ENCODE peak calls at places on chromosome 10, in eight cellular contexts. A is neural progenitor cell, I is endothelial cell of umbilical vein, K is GM23248, F is HepG2, Y is fibroblast of lung, M is HCT116, V is DND-41. E is an unnamed sample. For H3K4me1, the result is how much of the 10 kb centered on the place peaks cover.

GRCh38 chr10:118369806-118370205 is 27.7 kb upstream of the FAM204A start:
- DNase-seq in F (no peak), A (no peak), M (no peak), I (no peak), K (no peak), Y (no peak), V (no peak), E (no peak)

GRCh38 chr10:132061465-132062180 is 4.1 kb upstream of the JAKMIP3 start:
- DNase-seq in V (no peak), M (no peak), Y (no peak), I (no peak), A (no peak), K (no peak), F (no peak), E (no peak)

GRCh38 chr10:99966306-99966705 is 43.4 kb downstream of the DNMBP start:
- DNase-seq in Y (peak), M (peak), V (no peak), F (no peak), I (peak), A (no peak), K (peak), E (peak)

GRCh38 chr10:33073641-33074410 is 115.8 kb upstream of the ITGB1 start:
- DNase-seq in A (no peak), K (peak), V (no peak), F (no peak), I (no peak), M (no peak), Y (peak), E (peak)

GRCh38 chr10:3271385-3272115 is 99.0 kb upstream of the PITRM1 start:
- DNase-seq in M (no peak), K (no peak), V (no peak), I (peak), A (no peak), F (no peak), Y (no peak), E (no peak)

GRCh38 chr10:132644544-132645530 is 107.2 kb downstream of the INPP5A start:
- DNase-seq in A (no peak), M (no peak), V (no peak), K (no peak), I (no peak), F (no peak), Y (no peak), E (peak)

GRCh38 chr10:91163269-91163708 is 57.2 kb upstream of the PCGF5 start:
- DNase-seq in K (peak), M (peak), Y (peak), V (peak), I (peak), A (peak), F (peak), E (peak)

GRCh38 chr10:484441-484924 is 205.0 kb downstream of the DIP2C start:
- DNase-seq in A (peak), V (no peak), K (peak), F (no peak), I (peak), M (no peak), Y (peak), E (no peak)

GRCh38 chr10:72831696-72832355 is 61.7 kb upstream of the OIT3 start:
- DNase-seq in Y (peak), V (no peak), M (no peak), I (no peak), F (no peak), A (no peak), K (no peak), E (no peak)

GRCh38 chr10:89657302-89657701 is 12.3 kb upstream of the PANK1 start:
- DNase-seq in M (no peak), V (no peak), I (no peak), Y (no peak), K (no peak), F (no peak), A (no peak), E (no peak)

GRCh38 chr10:44926771-44927751 is 15.9 kb downstream of the TMEM72 start:
- DNase-seq in I (no peak), K (peak), M (no peak), V (no peak), F (peak), A (no peak), Y (no peak), E (no peak)

GRCh38 chr10:127966875-127967274 is 60.0 kb downstream of the PTPRE start:
- DNase-seq in A (no peak), Y (no peak), K (no peak), F (no peak), M (no peak), I (no peak), V (no peak), E (no peak)

GRCh38 chr10:76329891-76330575 is 898.6 kb downstream of the LRMDA start:
- DNase-seq in K (peak), I (peak), V (no peak), A (no peak), Y (peak), M (no peak), F (no peak), E (peak)
- H2AFZ ChIP-seq in K (peak), I (peak), V (no peak), A (no peak), Y (no peak), M (no peak), F (no peak), E (peak)

GRCh38 chr10:6064119-6064518 is 2.0 kb upstream of the IL2RA start:
- DNase-seq in A (no peak), M (no peak), K (no peak), V (no peak), I (no peak), Y (no peak), F (no peak), E (no peak)

GRCh38 chr10:6065406-6065805 is 3.2 kb upstream of the IL2RA start:
- DNase-seq in V (no peak), K (no peak), A (no peak), M (no peak), F (no peak), Y (no peak), I (no peak), E (no peak)

GRCh38 chr10:6068006-6068405 is 5.8 kb upstream of the IL2RA start:
- DNase-seq in F (no peak), V (no peak), A (no peak), I (no peak), Y (no peak), K (no peak), M (no peak), E (no peak)

GRCh38 chr10:6067457-6067856 is 5.3 kb upstream of the IL2RA start:
- DNase-seq in I (no peak), F (no peak), A (no peak), V (no peak), M (no peak), Y (no peak), K (no peak), E (no peak)

DNA sequence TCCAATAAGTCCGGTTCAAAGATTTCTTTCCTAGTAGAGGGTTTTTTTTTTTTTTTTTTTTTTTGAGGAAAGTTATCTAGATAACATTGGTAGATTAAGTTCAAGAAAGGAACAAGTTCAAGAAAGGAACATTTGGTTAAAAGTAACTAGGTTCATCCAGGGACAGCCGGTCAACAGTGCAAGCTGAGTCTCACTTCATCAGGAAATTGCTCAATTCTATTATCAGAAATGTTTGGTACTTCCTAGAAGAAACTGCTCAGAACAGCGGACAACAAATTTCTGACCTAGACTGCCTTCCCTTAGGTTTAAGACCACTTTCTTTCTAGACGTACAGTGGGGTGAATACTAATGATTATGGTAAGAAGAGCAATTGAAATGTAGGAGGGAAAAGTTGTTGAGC is 3.7 kb upstream of the IL2RA start:
- DNase-seq in M (no peak), A (no peak), Y (peak), V (no peak), F (no peak), K (no peak), I (no peak), E (no peak)
- H3K4me1 ChIP-seq in M (under half), A (under half), Y (under half), V (under half), F (under half), K (under half), I (under half), E (under half)

GRCh38 chr10:62077330-62078015 is 176.0 kb downstream of the ARID5B start:
- DNase-seq in Y (no peak), F (no peak), K (no peak), I (no peak), A (no peak), M (no peak), V (no peak), E (no peak)

GRCh38 chr10:62075414-62075813 is 173.9 kb downstream of the ARID5B start:
- DNase-seq in A (no peak), I (no peak), F (no peak), V (no peak), Y (no peak), K (no peak), M (no peak), E (no peak)

GRCh38 chr10:62076872-62077271 is 175.4 kb downstream of the ARID5B start:
- DNase-seq in F (peak), K (peak), A (no peak), M (no peak), I (no peak), V (no peak), Y (peak), E (peak)

GRCh38 chr10:62073429-62073828 is 171.9 kb downstream of the ARID5B start:
- DNase-seq in V (no peak), Y (peak), I (no peak), A (no peak), M (no peak), K (peak), F (no peak), E (no peak)

DNA sequence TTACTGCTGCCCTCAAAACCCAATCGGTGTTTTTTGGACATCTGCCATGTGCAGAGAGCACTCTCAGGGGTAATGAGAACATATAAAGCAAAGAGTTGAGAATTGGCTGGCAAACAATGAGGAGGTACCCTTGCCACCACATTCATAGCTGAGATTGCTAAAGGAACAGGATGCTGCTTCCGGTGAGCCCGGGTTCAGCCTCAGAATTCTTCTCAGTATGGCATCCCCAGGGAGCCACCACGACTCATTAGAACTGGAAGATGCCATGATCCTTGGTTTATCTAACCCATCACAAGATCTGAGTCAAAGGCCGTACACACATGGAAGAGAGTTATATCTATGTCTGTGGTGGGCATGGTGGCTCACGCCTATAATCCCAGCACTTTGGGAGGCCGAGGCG is 174.4 kb downstream of the ARID5B start:
- DNase-seq in I (no peak), Y (no peak), M (no peak), V (no peak), K (peak), A (no peak), F (no peak), E (no peak)
- H3K27ac ChIP-seq in I (no peak), Y (peak), M (no peak), V (no peak), K (peak), A (no peak), F (no peak), E (peak)

GRCh38 chr10:1944487-1944886 is 207.2 kb upstream of the ADARB2 start:
- DNase-seq in M (no peak), I (no peak), K (no peak), V (no peak), A (no peak), Y (no peak), F (no peak), E (no peak)
- H2AFZ ChIP-seq in M (no peak), I (no peak), K (no peak), V (no peak), A (no peak), Y (no peak), F (no peak), E (no peak)

GRCh38 chr10:124698560-124699470 is 45.4 kb downstream of the FAM53B start:
- DNase-seq in K (no peak), V (no peak), M (no peak), A (no peak), F (no peak), I (no peak), Y (no peak), E (peak)
- H3K4me1 ChIP-seq in K (under half), V (under half), M (under half), A (under half), F (under half), I (under half), Y (under half), E (under half)

DNA sequence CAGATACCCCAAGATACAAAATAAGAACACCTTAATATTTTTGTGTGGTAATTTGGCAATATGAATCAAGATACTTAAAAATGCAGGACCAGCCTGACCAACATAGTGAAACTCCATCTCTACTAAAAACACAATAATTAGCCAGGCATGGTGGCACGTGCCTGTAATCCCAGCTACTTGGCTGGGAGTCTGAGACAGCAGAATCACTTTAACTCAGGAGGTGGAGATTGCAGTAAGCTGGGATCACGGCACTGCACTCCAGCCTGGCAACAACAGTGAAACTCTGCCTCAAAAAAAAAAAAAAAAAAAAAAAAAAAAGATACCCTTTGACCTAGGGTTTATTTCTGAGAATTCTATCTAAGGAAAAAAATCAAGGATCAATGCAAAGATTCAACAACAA is 450.7 kb downstream of the SORCS1 start:
- DNase-seq in M (no peak), V (no peak), I (no peak), F (no peak), Y (no peak), K (no peak), A (no peak), E (no peak)
- H3K27ac ChIP-seq in M (no peak), V (no peak), I (no peak), F (no peak), Y (no peak), K (no peak), A (no peak), E (no peak)

GRCh38 chr10:62815373-62816111 is 624 bp downstream of the EGR2 start:
- DNase-seq in A (peak), K (peak), I (peak), M (no peak), F (no peak), Y (no peak), V (no peak), E (peak)
- H2AFZ ChIP-seq in A (peak), K (peak), I (no peak), M (no peak), F (no peak), Y (no peak), V (peak), E (peak)

GRCh38 chr10:69324583-69324982 is 46.3 kb downstream of the HK1 start:
- DNase-seq in I (no peak), K (no peak), F (no peak), Y (no peak), A (no peak), V (no peak), M (no peak), E (no peak)
- H3K4me1 ChIP-seq in I (under half), K (under half), F (under half), Y (under half), A (under half), V (under half), M (under half), E (under half)

GRCh38 chr10:75062900-75063299 is 48.6 kb upstream of the SAMD8 start:
- DNase-seq in I (no peak), A (no peak), M (no peak), K (no peak), Y (no peak), V (no peak), F (no peak), E (no peak)

GRCh38 chr10:75065081-75065480 is 46.4 kb upstream of the SAMD8 start:
- DNase-seq in A (no peak), F (no peak), I (no peak), K (no peak), V (no peak), M (no peak), Y (no peak), E (no peak)

GRCh38 chr10:75062191-75062849 is 49.1 kb upstream of the SAMD8 start:
- DNase-seq in K (peak), I (no peak), A (no peak), Y (peak), M (no peak), V (no peak), F (no peak), E (peak)

GRCh38 chr10:75063461-75064230 is 47.8 kb upstream of the SAMD8 start:
- DNase-seq in M (no peak), Y (no peak), A (no peak), K (no peak), I (no peak), V (no peak), F (no peak), E (no peak)

DNA sequence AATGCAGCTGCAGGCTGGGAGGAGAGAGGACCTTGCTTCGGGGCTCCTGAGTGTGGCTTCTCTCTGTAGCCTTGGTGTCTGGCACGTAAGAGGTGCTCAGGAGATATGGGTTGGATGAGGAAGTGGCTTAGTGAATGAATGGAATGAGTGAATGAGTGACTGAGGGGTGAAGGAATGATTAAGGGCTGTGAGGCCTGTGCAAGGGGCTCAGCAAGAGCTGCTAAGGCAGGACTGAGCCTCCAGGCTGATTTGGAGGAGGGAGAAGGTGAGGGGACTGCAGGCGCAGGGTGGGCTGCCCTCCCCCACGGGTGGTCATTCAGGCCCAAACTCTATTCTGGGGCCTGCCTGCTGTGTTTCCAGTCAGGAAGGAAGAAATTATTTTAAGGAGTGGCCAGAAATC is 49.7 kb upstream of the SAMD8 start:
- DNase-seq in F (no peak), V (no peak), K (no peak), Y (no peak), I (no peak), M (no peak), A (no peak), E (no peak)
- H3K27ac ChIP-seq in F (no peak), V (no peak), K (peak), Y (no peak), I (no peak), M (no peak), A (no peak), E (peak)